ENCODE peak calls at places on chromosomes 2 and 18, in eight cellular contexts. One of them, this sample, is unnamed.

GRCh38 chr18:58572680-58573079 is 56.2 kb downstream of the ALPK2 start:
- DNase-seq in PC-3: peak
- DNase-seq in ascending aorta: no peak
- DNase-seq in AG04450: no peak
- DNase-seq in fibroblast of lung: no peak
- DNase-seq in CD8-positive, alpha-beta T cell: no peak
- DNase-seq in IMR-90: no peak
- DNase-seq in OCI-LY7: no peak
- DNase-seq in this sample: no peak

GRCh38 chr2:220891405-220891804 is 680.7 kb downstream of the EPHA4 start:
- DNase-seq in ascending aorta: no peak
- DNase-seq in AG04450: peak
- DNase-seq in CD8-positive, alpha-beta T cell: no peak
- DNase-seq in OCI-LY7: no peak
- DNase-seq in fibroblast of lung: peak
- DNase-seq in PC-3: peak
- DNase-seq in IMR-90: peak
- DNase-seq in this sample: peak

GRCh38 chr2:23619941-23620340 is 235.0 kb downstream of the KLHL29 start:
- DNase-seq in fibroblast of lung: no peak
- DNase-seq in CD8-positive, alpha-beta T cell: no peak
- DNase-seq in AG04450: no peak
- DNase-seq in OCI-LY7: no peak
- DNase-seq in PC-3: no peak
- DNase-seq in ascending aorta: no peak
- DNase-seq in IMR-90: no peak
- DNase-seq in this sample: no peak

GRCh38 chr2:236249066-236249465 is 15.1 kb downstream of the ASB18 start:
- DNase-seq in ascending aorta: no peak
- DNase-seq in CD8-positive, alpha-beta T cell: no peak
- DNase-seq in IMR-90: no peak
- DNase-seq in fibroblast of lung: no peak
- DNase-seq in AG04450: no peak
- DNase-seq in OCI-LY7: no peak
- DNase-seq in PC-3: no peak
- DNase-seq in this sample: no peak

GRCh38 chr2:64001382-64002101 is 17.7 kb downstream of the VPS54 start:
- DNase-seq in CD8-positive, alpha-beta T cell: no peak
- DNase-seq in AG04450: no peak
- DNase-seq in fibroblast of lung: no peak
- DNase-seq in ascending aorta: no peak
- DNase-seq in IMR-90: no peak
- DNase-seq in PC-3: no peak
- DNase-seq in OCI-LY7: no peak
- DNase-seq in this sample: no peak

GRCh38 chr2:194867328-194867727 is 789.7 kb upstream of the SLC39A10 start:
- DNase-seq in CD8-positive, alpha-beta T cell: no peak
- DNase-seq in IMR-90: no peak
- DNase-seq in ascending aorta: no peak
- DNase-seq in OCI-LY7: peak
- DNase-seq in AG04450: no peak
- DNase-seq in PC-3: peak
- DNase-seq in fibroblast of lung: peak
- DNase-seq in this sample: peak

GRCh38 chr18:38313851-38314250 is 748.3 kb upstream of the CELF4 start:
- DNase-seq in ascending aorta: no peak
- DNase-seq in OCI-LY7: no peak
- DNase-seq in CD8-positive, alpha-beta T cell: no peak
- DNase-seq in IMR-90: no peak
- DNase-seq in PC-3: no peak
- DNase-seq in AG04450: no peak
- DNase-seq in fibroblast of lung: no peak
- DNase-seq in this sample: no peak

GRCh38 chr2:234459401-234460009 is 37.4 kb downstream of the ARL4C start:
- DNase-seq in AG04450: no peak
- DNase-seq in ascending aorta: no peak
- DNase-seq in fibroblast of lung: no peak
- DNase-seq in CD8-positive, alpha-beta T cell: no peak
- DNase-seq in PC-3: no peak
- DNase-seq in OCI-LY7: no peak
- DNase-seq in IMR-90: no peak
- DNase-seq in this sample: no peak

GRCh38 chr2:168661404-168661869 is 141.0 kb upstream of the NOSTRIN start:
- DNase-seq in AG04450: no peak
- DNase-seq in ascending aorta: no peak
- DNase-seq in fibroblast of lung: peak
- DNase-seq in CD8-positive, alpha-beta T cell: no peak
- DNase-seq in PC-3: no peak
- DNase-seq in IMR-90: no peak
- DNase-seq in OCI-LY7: no peak
- DNase-seq in this sample: no peak

GRCh38 chr18:13568443-13569392 is 157.6 kb downstream of the FAM210A start:
- DNase-seq in OCI-LY7: peak
- DNase-seq in fibroblast of lung: no peak
- DNase-seq in ascending aorta: no peak
- DNase-seq in PC-3: no peak
- DNase-seq in AG04450: no peak
- DNase-seq in CD8-positive, alpha-beta T cell: no peak
- DNase-seq in IMR-90: no peak
- DNase-seq in this sample: no peak

GRCh38 chr18:13501896-13502295 is 224.5 kb downstream of the FAM210A start:
- DNase-seq in CD8-positive, alpha-beta T cell: no peak
- DNase-seq in PC-3: no peak
- DNase-seq in IMR-90: no peak
- DNase-seq in fibroblast of lung: no peak
- DNase-seq in ascending aorta: peak
- DNase-seq in OCI-LY7: peak
- DNase-seq in AG04450: no peak
- DNase-seq in this sample: no peak

GRCh38 chr2:232242316-232242715 is 136.2 kb upstream of the ALPP start:
- DNase-seq in ascending aorta: no peak
- DNase-seq in PC-3: no peak
- DNase-seq in OCI-LY7: no peak
- DNase-seq in AG04450: no peak
- DNase-seq in fibroblast of lung: no peak
- DNase-seq in IMR-90: no peak
- DNase-seq in CD8-positive, alpha-beta T cell: no peak
- DNase-seq in this sample: no peak

GRCh38 chr2:99710720-99711612 is 221.1 kb upstream of the REV1 start:
- DNase-seq in PC-3: no peak
- DNase-seq in fibroblast of lung: no peak
- DNase-seq in CD8-positive, alpha-beta T cell: no peak
- DNase-seq in ascending aorta: no peak
- DNase-seq in AG04450: no peak
- DNase-seq in OCI-LY7: no peak
- DNase-seq in IMR-90: no peak
- DNase-seq in this sample: no peak

GRCh38 chr2:234911271-234911670 is 40.5 kb upstream of the SH3BP4 start:
- DNase-seq in fibroblast of lung: peak
- DNase-seq in AG04450: peak
- DNase-seq in IMR-90: peak
- DNase-seq in ascending aorta: no peak
- DNase-seq in CD8-positive, alpha-beta T cell: no peak
- DNase-seq in OCI-LY7: no peak
- DNase-seq in PC-3: peak
- DNase-seq in this sample: peak

GRCh38 chr2:224847961-224848850 is 132.0 kb upstream of the CCDC195 start:
- DNase-seq in fibroblast of lung: peak
- DNase-seq in PC-3: peak
- DNase-seq in CD8-positive, alpha-beta T cell: no peak
- DNase-seq in ascending aorta: peak
- DNase-seq in OCI-LY7: no peak
- DNase-seq in AG04450: no peak
- DNase-seq in IMR-90: peak
- DNase-seq in this sample: peak

DNA sequence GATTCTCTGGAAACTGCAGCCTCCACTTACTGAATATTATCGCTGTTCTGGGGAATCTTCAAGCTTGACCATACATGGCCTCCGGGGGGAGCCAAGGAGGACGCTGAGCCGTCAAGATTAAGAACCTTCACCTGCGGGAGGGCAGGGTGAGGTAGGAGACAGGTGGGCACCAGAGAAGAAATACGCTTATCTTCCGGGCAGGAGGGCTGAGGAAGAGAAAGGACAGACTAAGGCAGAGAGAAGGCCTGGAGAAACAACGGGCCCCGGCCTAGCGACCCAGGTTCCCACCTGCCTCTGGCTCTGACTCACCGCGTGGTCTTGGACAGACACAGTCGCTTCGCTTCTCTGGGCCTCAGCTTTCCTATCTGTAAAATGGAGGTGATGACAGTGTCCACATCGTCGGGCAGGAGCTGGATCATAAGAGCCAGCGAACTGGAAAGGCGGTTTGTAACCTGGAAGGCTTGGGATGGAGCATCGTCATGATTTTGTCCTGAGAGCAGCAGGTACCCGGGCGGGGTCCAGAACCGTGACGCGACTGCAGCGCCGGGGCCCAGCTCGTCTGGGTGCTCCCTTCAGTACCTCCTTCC is 659 bp downstream of the ZNF142 start:
- DNase-seq in ascending aorta: no peak
- DNase-seq in CD8-positive, alpha-beta T cell: no peak
- DNase-seq in fibroblast of lung: peak
- DNase-seq in OCI-LY7: peak
- DNase-seq in IMR-90: peak
- DNase-seq in AG04450: no peak
- DNase-seq in PC-3: peak
- DNase-seq in this sample: peak
- TF ChIP-seq CTCF in ascending aorta: no peak
- TF ChIP-seq CTCF in CD8-positive, alpha-beta T cell: no peak
- TF ChIP-seq CTCF in fibroblast of lung: peak
- TF ChIP-seq CTCF in OCI-LY7: peak
- TF ChIP-seq CTCF in IMR-90: peak
- TF ChIP-seq CTCF in AG04450: peak
- TF ChIP-seq CTCF in PC-3: peak
- TF ChIP-seq CTCF in this sample: peak

GRCh38 chr2:239150125-239151011 is 250.5 kb downstream of the HDAC4 start:
- DNase-seq in AG04450: no peak
- DNase-seq in fibroblast of lung: no peak
- DNase-seq in OCI-LY7: peak
- DNase-seq in IMR-90: no peak
- DNase-seq in CD8-positive, alpha-beta T cell: peak
- DNase-seq in PC-3: no peak
- DNase-seq in ascending aorta: peak
- DNase-seq in this sample: no peak
- H3K27ac ChIP-seq in AG04450: no peak
- H3K27ac ChIP-seq in fibroblast of lung: no peak
- H3K27ac ChIP-seq in OCI-LY7: no peak
- H3K27ac ChIP-seq in IMR-90: no peak
- H3K27ac ChIP-seq in CD8-positive, alpha-beta T cell: peak
- H3K27ac ChIP-seq in PC-3: no peak
- H3K27ac ChIP-seq in ascending aorta: peak
- H3K27ac ChIP-seq in this sample: no peak

DNA sequence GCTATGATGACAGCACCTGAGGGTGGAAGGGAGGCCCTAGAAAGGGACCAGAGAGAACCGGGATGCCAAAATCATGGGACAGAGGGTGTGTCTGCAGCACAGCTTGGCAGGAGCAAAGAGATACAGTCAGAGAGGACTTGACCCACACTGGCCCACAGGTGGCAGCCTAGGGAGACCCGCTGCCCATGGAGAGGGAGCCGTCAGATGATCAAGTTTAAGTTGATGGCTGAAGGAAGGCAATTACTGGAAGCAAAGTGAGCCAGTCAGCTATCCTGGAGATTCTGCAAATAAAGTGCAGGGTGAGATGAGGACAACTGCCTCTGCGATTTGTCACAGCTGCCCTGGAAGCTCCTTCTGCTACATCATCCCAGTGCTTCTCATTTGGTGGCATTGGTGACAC is 74.0 kb downstream of the CMPK2 start:
- DNase-seq in PC-3: no peak
- DNase-seq in fibroblast of lung: no peak
- DNase-seq in ascending aorta: no peak
- DNase-seq in AG04450: no peak
- DNase-seq in OCI-LY7: peak
- DNase-seq in IMR-90: no peak
- DNase-seq in CD8-positive, alpha-beta T cell: no peak
- DNase-seq in this sample: no peak
- TF ChIP-seq CTCF in PC-3: peak
- TF ChIP-seq CTCF in fibroblast of lung: no peak
- TF ChIP-seq CTCF in ascending aorta: no peak
- TF ChIP-seq CTCF in AG04450: no peak
- TF ChIP-seq CTCF in OCI-LY7: peak
- TF ChIP-seq CTCF in IMR-90: no peak
- TF ChIP-seq CTCF in CD8-positive, alpha-beta T cell: no peak
- TF ChIP-seq CTCF in this sample: no peak

DNA sequence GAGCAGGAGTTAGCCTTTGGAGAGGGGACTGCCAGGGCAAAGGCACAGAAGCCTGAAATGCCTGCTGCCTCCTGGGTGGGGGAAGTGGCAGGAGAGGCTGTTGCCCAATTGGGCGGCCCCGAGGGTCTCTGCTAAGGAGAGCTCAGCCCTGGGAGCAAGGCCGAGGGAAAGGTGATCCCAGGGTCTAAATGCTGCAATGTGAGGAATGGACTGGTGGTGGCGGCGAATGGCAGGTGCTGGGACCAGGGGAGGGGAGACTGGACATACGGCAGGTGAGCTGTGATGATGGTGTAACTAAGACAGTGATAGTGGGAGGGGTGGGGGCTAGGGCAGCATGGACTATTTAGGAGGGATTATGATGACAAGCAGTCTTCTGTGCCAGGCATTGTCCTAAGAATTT is 104.0 kb downstream of the DYSF start:
- DNase-seq in PC-3: no peak
- DNase-seq in CD8-positive, alpha-beta T cell: no peak
- DNase-seq in ascending aorta: no peak
- DNase-seq in fibroblast of lung: no peak
- DNase-seq in OCI-LY7: no peak
- DNase-seq in AG04450: no peak
- DNase-seq in IMR-90: no peak
- DNase-seq in this sample: no peak
- H3K27ac ChIP-seq in PC-3: no peak
- H3K27ac ChIP-seq in CD8-positive, alpha-beta T cell: no peak
- H3K27ac ChIP-seq in ascending aorta: no peak
- H3K27ac ChIP-seq in fibroblast of lung: no peak
- H3K27ac ChIP-seq in OCI-LY7: no peak
- H3K27ac ChIP-seq in AG04450: no peak
- H3K27ac ChIP-seq in IMR-90: no peak
- H3K27ac ChIP-seq in this sample: no peak